ENCODE peak calls at places on chromosomes 12 and 14, in six cellular contexts. I, N, G, V, F and H are unnamed samples.

GRCh38 chr12:110253176-110253575 is 27.9 kb upstream of the ATP2A2 start:
- DNase-seq in I (no peak), N (peak), G (no peak), V (peak), F (peak), H (no peak)

GRCh38 chr12:104687823-104688573 is 231.2 kb downstream of the CHST11 start:
- DNase-seq in I (no peak), N (no peak), G (no peak), V (no peak), F (no peak), H (no peak)

GRCh38 chr12:9759680-9760592 is 765 bp downstream of the CD69 start:
- DNase-seq in I (no peak), N (no peak), G (no peak), V (no peak), F (no peak), H (no peak)

GRCh38 chr14:58131386-58131785 is 20.6 kb downstream of the ARMH4 start:
- DNase-seq in I (no peak), N (no peak), G (no peak), V (no peak), F (no peak), H (no peak)

GRCh38 chr14:79656086-79656485 is 555.2 kb downstream of the DIO2 start:
- DNase-seq in I (no peak), N (no peak), G (no peak), V (no peak), F (no peak), H (peak)

GRCh38 chr12:96247567-96247962 is 53.4 kb downstream of the ELK3 start:
- DNase-seq in I (no peak), N (no peak), G (no peak), V (no peak), F (no peak), H (no peak)

GRCh38 chr12:114895822-114896221 is 211.8 kb upstream of the TBX3 start:
- DNase-seq in I (no peak), N (no peak), G (no peak), V (peak), F (no peak), H (no peak)

GRCh38 chr12:2286461-2287131 is 233.8 kb downstream of the CACNA1C start:
- DNase-seq in I (no peak), N (no peak), G (no peak), V (no peak), F (no peak), H (no peak)

GRCh38 chr14:96117101-96117897 is 78.1 kb downstream of the C14orf132 start:
- DNase-seq in I (no peak), N (no peak), G (no peak), V (peak), F (no peak), H (no peak)

GRCh38 chr14:35292051-35292769 is at the start of gene PSMA6:
- DNase-seq in I (peak), N (peak), G (peak), V (peak), F (peak), H (peak)

GRCh38 chr12:125579916-125580315 is 514.7 kb downstream of the AACS start:
- DNase-seq in I (no peak), N (no peak), G (no peak), V (no peak), F (no peak), H (no peak)

GRCh38 chr12:39442895-39443703 is at the start of gene KIF21A:
- DNase-seq in I (peak), N (peak), G (peak), V (peak), F (peak), H (peak)

GRCh38 chr12:126588586-126589249 is 1523.5 kb downstream of the AACS start:
- DNase-seq in I (no peak), N (no peak), G (peak), V (no peak), F (no peak), H (no peak)

GRCh38 chr14:51908086-51908485 is 47.7 kb downstream of the GNG2 start:
- DNase-seq in I (no peak), N (no peak), G (no peak), V (no peak), F (no peak), H (peak)

GRCh38 chr14:35299708-35300107 is 7.5 kb downstream of the PSMA6 start:
- DNase-seq in I (no peak), N (no peak), G (no peak), V (no peak), F (no peak), H (no peak)

GRCh38 chr14:60654303-60654925 is 5.1 kb upstream of the SIX1 start:
- DNase-seq in I (no peak), N (no peak), G (no peak), V (no peak), F (no peak), H (no peak)

GRCh38 chr12:87160848-87161601 is 868.2 kb downstream of the C12orf50 start:
- DNase-seq in I (no peak), N (no peak), G (no peak), V (no peak), F (no peak), H (no peak)

GRCh38 chr14:34857689-34858449 is 17.3 kb downstream of the BAZ1A start:
- DNase-seq in I (no peak), N (no peak), G (no peak), V (no peak), F (no peak), H (peak)

GRCh38 chr12:7190268-7191055 is 976 bp downstream of the PEX5 start:
- DNase-seq in I (no peak), N (peak), G (peak), V (peak), F (peak), H (peak)

GRCh38 chr12:120369476-120370342 is 745 bp upstream of the MSI1 start:
- DNase-seq in I (no peak), N (no peak), G (no peak), V (no peak), F (no peak), H (no peak)

GRCh38 chr14:21204167-21205025 is 48.5 kb upstream of the OR5AU1 start:
- DNase-seq in I (no peak), N (no peak), G (no peak), V (no peak), F (no peak), H (no peak)

GRCh38 chr12:102069707-102070106 is 7.9 kb upstream of the WASHC3 start:
- DNase-seq in I (no peak), N (no peak), G (no peak), V (no peak), F (no peak), H (no peak)

GRCh38 chr14:72677664-72678063 is 216.2 kb downstream of the DPF3 start:
- DNase-seq in I (no peak), N (no peak), G (no peak), V (no peak), F (no peak), H (no peak)

GRCh38 chr12:114414866-114415524 is 9.1 kb upstream of the TBX5 start:
- DNase-seq in I (no peak), N (no peak), G (no peak), V (no peak), F (no peak), H (no peak)

GRCh38 chr12:40681148-40681547 is 11.1 kb upstream of the CNTN1 start:
- DNase-seq in I (no peak), N (no peak), G (no peak), V (no peak), F (no peak), H (no peak)

GRCh38 chr14:75025082-75025481 is 22.4 kb downstream of the EIF2B2 start:
- DNase-seq in I (no peak), N (no peak), G (no peak), V (peak), F (no peak), H (no peak)

GRCh38 chr12:46101121-46101869 is 110.9 kb upstream of the SCAF11 start:
- DNase-seq in I (no peak), N (no peak), G (no peak), V (no peak), F (no peak), H (no peak)

GRCh38 chr12:64627781-64628180 is 17.5 kb downstream of the RASSF3 start:
- DNase-seq in I (no peak), N (no peak), G (no peak), V (peak), F (no peak), H (no peak)

GRCh38 chr14:24774167-24774915 is 140.4 kb upstream of the GZMB start:
- DNase-seq in I (no peak), N (no peak), G (no peak), V (no peak), F (no peak), H (no peak)

GRCh38 chr12:68378859-68379628 is 46.9 kb upstream of the MDM1 start:
- DNase-seq in I (no peak), N (no peak), G (no peak), V (no peak), F (no peak), H (no peak)

GRCh38 chr14:64174922-64175782 is 119.0 kb downstream of the ESR2 start:
- DNase-seq in I (no peak), N (no peak), G (no peak), V (no peak), F (no peak), H (no peak)

GRCh38 chr14:74502236-74503019 is 8.9 kb downstream of the ISCA2 start:
- DNase-seq in I (no peak), N (no peak), G (no peak), V (peak), F (peak), H (peak)

GRCh38 chr12:6204533-6205143 is 4.4 kb downstream of the CD9 start:
- DNase-seq in I (no peak), N (no peak), G (no peak), V (no peak), F (no peak), H (no peak)

DNA sequence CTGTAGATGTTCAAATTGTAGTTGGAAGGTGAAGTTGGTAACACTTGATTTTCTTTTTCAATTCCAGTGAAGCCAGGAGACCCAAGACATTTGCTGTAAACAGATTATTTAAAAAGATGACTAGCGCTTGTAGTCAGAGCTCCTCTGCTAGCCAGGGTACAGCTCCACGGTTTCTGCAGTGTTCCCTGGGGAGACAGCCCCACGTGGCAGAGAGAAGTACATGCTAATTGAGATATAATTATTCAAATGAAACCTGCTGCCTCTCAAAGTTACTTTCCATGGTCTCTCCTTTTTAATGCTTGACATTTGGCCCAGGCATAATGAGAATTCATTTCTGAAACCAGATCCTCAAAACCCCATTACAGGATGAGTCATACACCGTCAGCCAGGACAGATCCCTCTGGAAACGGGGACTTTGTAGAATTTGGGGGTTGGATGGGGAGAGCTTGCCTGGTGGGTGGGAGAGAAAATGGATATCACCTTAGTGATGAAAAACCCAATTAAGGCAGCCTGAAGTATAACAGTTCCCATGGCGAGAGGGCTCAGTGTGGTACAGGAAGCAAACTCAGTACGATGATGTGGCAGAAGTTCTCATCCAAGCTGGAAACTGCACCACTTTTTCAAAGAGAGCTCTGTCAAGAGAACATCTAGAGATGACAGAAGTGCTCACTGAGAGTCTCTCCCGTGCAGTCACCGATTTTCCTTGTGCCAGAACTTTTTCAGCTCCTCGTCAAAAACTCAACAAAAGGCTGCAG is 637.7 kb upstream of the TMEM132C start:
- DNase-seq in I (no peak), N (no peak), G (no peak), V (no peak), F (no peak), H (no peak)
- H3K4me3 ChIP-seq in I (no peak), N (no peak), G (no peak), V (no peak), F (no peak), H (no peak)

DNA sequence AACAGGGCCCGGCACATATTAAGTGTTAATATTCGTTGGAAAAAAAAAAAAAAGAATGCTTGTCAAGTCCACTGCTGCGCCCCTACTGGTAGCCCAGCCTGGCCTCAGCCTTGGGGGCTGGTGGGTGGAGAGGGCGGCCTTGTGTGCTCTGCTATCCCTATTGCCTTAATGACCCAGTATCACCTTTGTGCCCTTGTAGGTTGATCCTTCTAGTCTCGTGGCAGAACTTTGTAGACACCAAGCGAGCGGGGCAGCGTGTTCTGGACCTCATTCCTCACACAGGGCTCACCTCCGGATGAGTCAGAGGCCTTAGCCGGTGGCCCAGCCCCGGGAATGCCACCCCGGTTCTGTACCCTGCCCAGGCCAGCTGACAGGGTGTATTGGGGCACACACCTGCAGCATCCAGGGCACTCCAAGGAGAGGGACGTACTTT is 1.8 kb upstream of the RCOR1 start:
- DNase-seq in I (no peak), N (no peak), G (no peak), V (peak), F (no peak), H (peak)
- TF ChIP-seq CTCF in I (peak), N (peak), G (peak), V (peak), F (no peak), H (peak)

DNA sequence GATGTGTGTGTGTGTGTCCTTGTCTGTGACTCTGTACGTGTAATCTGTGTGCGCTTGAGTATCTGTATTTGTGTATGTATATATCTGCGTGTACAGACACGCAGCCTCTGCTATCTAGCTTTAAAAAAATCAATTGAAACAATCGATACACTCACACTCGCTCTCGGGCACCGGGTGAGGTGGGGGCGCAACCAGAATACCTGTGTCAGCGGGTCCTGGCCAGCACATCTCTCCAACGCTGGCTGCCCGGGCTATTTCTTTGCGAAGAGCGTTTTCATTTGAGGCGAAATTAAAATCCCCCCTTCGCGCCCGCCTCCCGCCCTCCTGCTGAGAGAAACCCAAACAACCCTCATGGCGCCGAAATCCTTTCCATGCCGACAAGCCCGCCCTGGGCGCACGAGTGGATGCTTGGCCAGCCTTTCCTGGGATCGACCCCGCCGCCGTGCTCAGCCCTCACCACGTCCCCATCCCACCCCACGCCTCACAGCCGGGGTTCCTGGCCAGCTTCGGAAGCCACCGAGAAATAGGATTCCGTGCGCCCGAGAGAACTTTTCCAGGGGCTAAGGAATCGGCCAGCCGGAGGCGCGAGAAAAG is 1.2 kb downstream of the ZDHHC22 start:
- DNase-seq in I (no peak), N (no peak), G (no peak), V (no peak), F (no peak), H (no peak)
- H3K4me3 ChIP-seq in I (peak), N (peak), G (no peak), V (peak), F (peak), H (no peak)

GRCh38 chr14:69664190-69664742 is 52.9 kb downstream of the SUSD6 start:
- DNase-seq in I (no peak), N (no peak), G (no peak), V (no peak), F (no peak), H (no peak)
- TF ChIP-seq CTCF in I (no peak), N (no peak), G (no peak), V (no peak), F (no peak), H (no peak)

DNA sequence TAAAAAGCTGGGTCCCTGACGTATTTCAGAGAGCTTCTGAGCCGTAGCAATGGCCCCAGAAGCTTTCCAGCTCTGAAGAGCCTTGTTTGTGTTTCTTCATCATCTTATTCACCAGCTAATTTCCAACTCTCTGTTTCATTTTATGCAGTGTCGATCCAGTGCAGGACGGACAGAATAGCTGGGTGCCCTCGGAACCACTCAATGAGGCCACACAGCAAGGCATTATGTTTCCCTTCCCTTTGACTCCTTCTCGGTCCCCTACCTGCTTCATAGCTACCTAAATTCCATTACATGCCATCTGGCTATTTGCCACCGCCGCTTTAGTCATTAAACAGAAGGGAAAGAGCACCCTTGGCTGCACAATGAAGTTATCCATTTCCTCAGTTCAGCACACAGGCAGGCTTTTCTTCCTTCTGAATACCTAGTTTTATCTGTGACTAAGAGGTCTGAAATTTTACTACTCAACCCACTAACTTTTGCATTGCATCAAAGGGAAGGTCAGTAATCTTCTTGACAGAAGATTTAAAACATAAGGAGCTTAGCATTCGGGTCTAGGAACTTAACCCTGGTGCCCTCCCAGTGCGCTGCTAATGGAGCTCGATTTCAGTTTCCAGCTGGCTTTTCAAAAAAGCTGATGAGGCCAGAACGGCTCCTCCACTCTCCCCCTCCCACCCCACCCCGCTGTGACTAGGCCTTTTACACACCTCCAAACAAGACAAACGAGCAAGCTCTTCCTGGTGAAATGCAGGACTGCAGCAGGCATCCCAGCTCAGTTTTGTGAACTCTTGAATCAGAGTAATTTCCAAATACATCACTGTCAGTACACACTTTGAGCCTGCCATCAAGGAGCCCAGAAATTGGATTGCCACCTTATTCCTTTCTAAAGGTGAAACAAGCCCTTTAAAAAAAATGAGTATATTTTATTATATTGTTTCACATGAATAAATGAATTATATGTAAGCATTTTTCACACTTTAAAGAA is 176.7 kb downstream of the GXYLT1 start:
- DNase-seq in I (no peak), N (no peak), G (no peak), V (peak), F (no peak), H (no peak)
- H3K4me3 ChIP-seq in I (no peak), N (no peak), G (no peak), V (no peak), F (no peak), H (no peak)

GRCh38 chr12:121845699-121846098 is 13.0 kb downstream of the HPD start:
- DNase-seq in I (no peak), N (no peak), G (no peak), V (no peak), F (no peak), H (no peak)

GRCh38 chr12:121849211-121849610 is 9.4 kb downstream of the HPD start:
- DNase-seq in I (no peak), N (no peak), G (no peak), V (no peak), F (no peak), H (no peak)

DNA sequence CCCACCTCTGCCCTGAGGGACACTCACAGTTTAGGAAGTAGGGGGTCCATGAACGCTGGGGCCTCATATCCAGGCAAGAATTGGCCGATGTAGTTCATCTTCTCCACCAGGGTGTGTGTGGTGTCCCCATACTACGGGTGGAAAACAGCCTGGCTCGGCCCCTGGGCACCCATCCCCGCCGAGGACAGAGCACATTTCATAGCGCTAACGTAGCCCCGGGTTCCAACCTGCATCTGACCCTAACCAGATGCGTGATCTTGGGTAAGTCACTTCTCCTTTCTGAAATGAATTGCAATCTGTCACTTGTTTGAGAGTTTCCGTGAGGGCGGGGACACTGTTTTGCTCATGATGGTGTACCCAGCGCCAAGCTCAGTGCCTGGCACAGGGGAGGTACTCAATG is 9.0 kb downstream of the HPD start:
- DNase-seq in I (no peak), N (no peak), G (no peak), V (no peak), F (no peak), H (no peak)
- TF ChIP-seq CTCF in I (no peak), N (no peak), G (no peak), V (no peak), F (no peak), H (no peak)

DNA sequence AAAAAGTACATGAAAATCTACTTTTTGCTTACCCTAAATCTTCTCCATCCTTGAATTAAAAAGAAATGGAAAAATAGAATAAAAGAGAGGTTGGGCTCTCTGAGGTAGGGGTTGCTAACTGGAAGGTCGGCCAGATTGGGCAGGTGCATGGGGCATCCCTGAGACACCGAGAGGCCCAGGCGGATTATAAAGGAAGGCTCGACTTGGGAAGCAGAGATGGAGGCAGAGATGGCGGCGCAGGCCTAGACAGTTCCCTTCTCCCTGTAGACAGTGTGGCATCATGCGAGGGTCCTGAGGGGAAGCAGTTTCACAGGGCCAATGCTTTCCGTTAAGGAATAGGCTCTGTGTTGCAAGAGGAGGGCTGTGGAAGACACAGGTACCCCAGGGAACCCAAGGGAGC is 3.7 kb upstream of the KRT74 start:
- DNase-seq in I (no peak), N (no peak), G (no peak), V (no peak), F (no peak), H (no peak)
- H3K4me3 ChIP-seq in I (no peak), N (no peak), G (no peak), V (no peak), F (no peak), H (no peak)

GRCh38 chr12:50637870-50638481 is 125.9 kb upstream of the ATF1 start:
- DNase-seq in I (no peak), N (no peak), G (peak), V (peak), F (no peak), H (peak)
- TF ChIP-seq CTCF in I (peak), N (peak), G (peak), V (peak), F (peak), H (peak)